ENCODE peak calls at places on chromosomes 16 and 17, in four cellular contexts. G is foreskin fibroblast, N is brain microvascular endothelial cell, F is tibial artery. I is an unnamed sample.

GRCh38 chr16:715448-716249 is 731 bp downstream of the METRN start:
- DNase-seq in G (no peak), N (no peak), F (no peak), I (no peak)

GRCh38 chr17:63222655-63223054 is 223.5 kb downstream of the CYB561 start:
- DNase-seq in G (peak; percentile 6), N (peak; percentile 10), F (no peak), I (peak; percentile 4)

GRCh38 chr16:3383045-3383448 is 17.8 kb downstream of the ZSCAN32 start:
- DNase-seq in G (no peak), N (no peak), F (no peak), I (no peak)

GRCh38 chr16:1884155-1884760 is 12.3 kb upstream of the MEIOB start:
- DNase-seq in G (peak; percentile 14), N (peak; percentile 14), F (no peak), I (no peak)

GRCh38 chr17:68456529-68457167 is 648 bp downstream of the WIPI1 start:
- DNase-seq in G (peak; percentile 90), N (peak; percentile 84), F (peak; percentile 94), I (peak; percentile 89)

GRCh38 chr17:43360739-43361498 is 37.9 kb upstream of the ARL4D start:
- DNase-seq in G (peak; percentile 100), N (peak; percentile 94), F (peak; percentile 97), I (peak; percentile 100)

GRCh38 chr16:58494981-58495860 is 4.7 kb upstream of the NDRG4 start:
- DNase-seq in G (peak; percentile 89), N (peak; percentile 100), F (peak; percentile 77), I (peak; percentile 92)

GRCh38 chr16:79286646-79287423 is 313.7 kb downstream of the MAF start:
- DNase-seq in G (no peak), N (no peak), F (peak; percentile 72), I (no peak)

GRCh38 chr16:4116328-4117249 is at the start of gene ADCY9:
- DNase-seq in G (peak; percentile 80), N (no peak), F (peak; percentile 86), I (no peak)

GRCh38 chr16:74035816-74036215 is 260.8 kb upstream of the PSMD7 start:
- DNase-seq in G (no peak), N (peak; percentile 5), F (no peak), I (no peak)

GRCh38 chr17:62652251-62653001 is 25.0 kb downstream of the MRC2 start:
- DNase-seq in G (peak; percentile 75), N (peak; percentile 47), F (peak; percentile 91), I (no peak)

GRCh38 chr16:75794426-75794825 is 68.1 kb upstream of the CPHXL start:
- DNase-seq in G (no peak), N (no peak), F (no peak), I (no peak)

GRCh38 chr17:53516643-53517042 is 306.1 kb upstream of the KIF2B start:
- DNase-seq in G (no peak), N (no peak), F (no peak), I (no peak)

GRCh38 chr16:74073471-74073870 is 223.1 kb upstream of the PSMD7 start:
- DNase-seq in G (peak; percentile 0), N (peak; percentile 22), F (no peak), I (no peak)

GRCh38 chr16:11602321-11602720 is 15.6 kb upstream of the LITAF start:
- DNase-seq in G (no peak), N (no peak), F (no peak), I (no peak)

GRCh38 chr16:69465083-69465721 is 40.8 kb downstream of the CYB5B start:
- DNase-seq in G (peak; percentile 37), N (peak; percentile 35), F (no peak), I (no peak)

GRCh38 chr17:35467824-35468223 is 19.3 kb upstream of the SLFN13 start:
- DNase-seq in G (no peak), N (no peak), F (no peak), I (no peak)
- H3K4me3 ChIP-seq in G (no peak overlapping the region), N (no peak overlapping the region), F (no peak overlapping the region), I (no peak overlapping the region)

GRCh38 chr17:81961554-81962498 is 839 bp upstream of the NOTUM start:
- DNase-seq in G (no peak), N (no peak), F (no peak), I (no peak)
- H3K4me3 ChIP-seq in G (no peak overlapping the region), N (no peak overlapping the region), F (no peak overlapping the region), I (no peak overlapping the region)

DNA sequence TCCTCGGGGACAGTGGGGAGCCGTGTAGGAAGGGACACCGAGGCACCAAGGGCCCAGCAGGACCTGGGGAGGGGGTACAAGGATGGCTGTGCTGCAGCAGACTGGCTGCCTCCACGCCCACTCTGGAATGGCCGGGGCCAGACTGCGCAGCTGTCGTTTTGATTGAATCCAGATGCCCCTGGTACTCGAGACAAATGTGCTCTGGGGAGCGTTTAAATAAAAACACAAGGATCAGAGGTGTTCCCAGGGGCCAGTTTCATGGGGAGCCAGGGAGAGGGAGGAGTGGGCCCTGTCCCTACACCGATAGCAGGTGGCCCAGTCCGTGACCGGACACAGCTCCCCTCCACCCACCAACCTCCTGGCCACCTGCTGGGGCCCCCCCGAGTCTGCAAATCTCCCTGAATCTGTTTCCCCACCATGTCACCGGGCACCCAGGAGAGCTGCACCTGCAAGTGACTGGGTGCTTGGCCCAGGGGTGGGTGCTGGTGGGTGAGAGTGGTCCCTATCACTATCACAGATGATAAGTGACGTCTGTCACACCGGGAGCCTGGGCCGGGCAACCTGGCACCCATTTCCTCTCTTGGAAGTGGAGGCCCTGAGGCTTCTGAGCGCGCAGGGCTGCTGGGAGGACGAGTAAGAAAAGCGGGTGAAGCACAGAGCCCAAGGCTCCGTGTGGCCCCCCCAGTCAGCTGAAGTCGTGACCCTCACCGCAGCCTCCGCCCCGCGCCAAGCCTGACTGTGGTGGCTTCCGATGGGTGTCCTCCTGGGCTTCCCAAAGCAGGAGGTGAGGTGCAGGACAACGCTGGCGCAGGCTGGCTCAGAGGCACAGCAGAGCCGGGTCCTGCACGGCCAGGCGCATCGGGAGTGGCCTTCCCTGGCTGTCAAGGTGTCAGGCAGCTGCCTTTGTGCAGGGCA is 21.2 kb upstream of the ACSF3 start:
- DNase-seq in G (peak; percentile 33), N (no peak), F (no peak), I (no peak)
- H3K4me3 ChIP-seq in G (no peak overlapping the region), N (no peak overlapping the region), F (no peak overlapping the region), I (no peak overlapping the region)

GRCh38 chr16:8611122-8611521 is 10.4 kb upstream of the METTL22 start:
- DNase-seq in G (no peak), N (no peak), F (no peak), I (no peak)

GRCh38 chr16:8611886-8612595 is 9.5 kb upstream of the METTL22 start:
- DNase-seq in G (peak; percentile 11), N (peak; percentile 43), F (no peak), I (no peak)

GRCh38 chr16:8605554-8605953 is 15.2 kb upstream of the TMEM114 start:
- DNase-seq in G (no peak), N (no peak), F (no peak), I (no peak)

DNA sequence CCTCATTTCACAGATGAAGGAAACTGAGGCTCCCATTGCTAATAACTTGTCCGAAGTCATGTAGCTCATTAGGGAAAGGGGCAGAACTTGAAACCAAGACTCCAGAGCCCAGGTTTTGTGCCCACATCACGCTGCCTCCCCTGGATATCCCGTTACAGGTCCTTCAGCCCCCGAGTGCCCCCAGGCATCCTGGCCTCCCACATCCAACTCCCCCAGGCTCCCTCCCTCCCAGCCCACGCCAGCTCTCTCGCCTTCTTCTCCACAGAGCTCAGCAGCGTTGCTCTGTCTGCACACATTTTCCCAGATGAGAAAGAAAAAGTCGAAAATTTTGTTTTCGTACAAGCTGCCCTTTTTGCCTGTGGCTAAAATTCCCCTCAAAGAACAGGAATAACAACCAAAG is 14.3 kb upstream of the METTL22 start:
- DNase-seq in G (no peak), N (no peak), F (no peak), I (no peak)
- H3K4me3 ChIP-seq in G (no peak overlapping the region), N (no peak overlapping the region), F (no peak overlapping the region), I (no peak overlapping the region)

GRCh38 chr17:56978441-56979090 is 635 bp downstream of the SCPEP1 start:
- DNase-seq in G (no peak), N (no peak), F (no peak), I (no peak)

GRCh38 chr17:56979091-56979480 is 1.2 kb downstream of the SCPEP1 start:
- DNase-seq in G (no peak), N (no peak), F (no peak), I (no peak)

GRCh38 chr17:56977673-56978395 is at the start of gene SCPEP1:
- DNase-seq in G (peak; percentile 68), N (peak; percentile 67), F (peak; percentile 93), I (peak; percentile 35)

GRCh38 chr17:56975656-56976055 is 2.3 kb upstream of the SCPEP1 start:
- DNase-seq in G (no peak), N (no peak), F (no peak), I (no peak)

DNA sequence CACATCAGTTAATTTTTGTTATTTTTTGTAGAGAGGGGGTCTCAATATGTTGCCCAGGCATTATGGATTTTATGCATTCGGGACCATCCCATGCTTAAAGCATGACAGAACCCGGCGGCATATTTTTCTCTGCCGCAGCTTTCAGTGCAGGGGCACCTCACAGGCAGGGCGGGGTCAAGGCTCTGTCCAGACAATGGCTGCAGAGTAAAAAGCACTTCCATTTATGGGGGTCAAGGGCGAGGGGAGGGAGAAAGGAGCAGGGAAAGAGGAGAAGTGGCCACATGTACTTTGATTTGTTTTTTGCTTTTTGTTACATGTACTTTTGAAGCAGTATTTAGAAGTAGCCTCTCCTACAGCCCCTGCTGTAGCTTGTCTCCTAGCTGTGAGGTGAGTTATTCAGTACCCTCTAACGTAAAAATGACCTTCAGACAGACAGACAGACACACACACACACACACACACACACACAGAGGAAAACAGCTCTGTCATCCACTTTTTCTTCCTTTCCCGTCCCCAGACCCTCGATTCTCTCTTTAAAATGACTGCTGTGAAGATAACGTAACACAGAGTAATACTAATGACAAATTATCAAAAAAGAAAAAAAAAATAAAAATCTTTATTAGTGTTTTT is 875 bp upstream of the SCPEP1 start:
- DNase-seq in G (no peak), N (no peak), F (no peak), I (no peak)
- H3K4me3 ChIP-seq in G (peak overlapping the region; percentile 94), N (no peak overlapping the region), F (peak overlapping the region; percentile 63), I (peak overlapping the region; percentile 65)

DNA sequence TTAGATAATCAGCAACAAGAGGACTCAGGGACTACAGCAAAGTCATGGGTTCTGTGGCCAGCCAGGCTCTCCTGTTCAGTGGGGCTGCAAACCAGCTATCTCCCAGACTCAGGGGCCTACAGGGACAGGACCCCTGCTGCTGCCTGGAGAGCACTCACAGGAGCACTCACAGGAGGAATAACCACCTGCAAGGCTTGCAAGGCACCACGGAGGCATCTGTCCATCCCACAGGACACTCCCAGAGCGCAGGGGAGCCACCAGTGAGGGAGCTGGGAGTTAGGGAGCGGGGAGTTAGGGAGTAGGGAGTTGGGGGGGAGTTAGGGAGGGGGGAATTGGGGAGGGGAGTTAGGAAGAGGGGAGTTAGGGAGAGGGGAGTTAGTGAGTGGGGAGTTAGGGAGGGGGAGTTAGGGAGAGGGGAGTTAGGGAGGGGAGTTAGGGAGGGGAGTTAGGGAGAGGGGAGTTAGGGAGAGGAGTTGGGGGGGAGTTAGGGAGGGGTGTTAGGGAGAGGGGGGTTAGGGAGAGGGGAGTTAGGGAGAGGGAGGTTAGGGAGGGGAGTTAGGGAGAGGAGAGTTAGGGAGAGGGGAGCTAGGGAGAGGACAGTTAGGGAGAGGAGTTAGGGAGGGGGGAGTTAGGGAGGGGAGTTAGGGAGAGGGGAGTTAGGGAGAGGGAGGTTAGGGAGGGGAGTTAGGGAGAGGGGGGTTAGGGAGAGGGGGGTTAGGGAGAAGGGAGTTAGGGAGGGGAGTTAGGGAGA is 5.7 kb downstream of the CANT1 start:
- DNase-seq in G (no peak), N (no peak), F (peak; percentile 53), I (no peak)
- H3K4me3 ChIP-seq in G (no peak overlapping the region), N (no peak overlapping the region), F (no peak overlapping the region), I (no peak overlapping the region)